ENCODE peak calls at places on chromosomes 13 and 19, in nine cellular contexts. U, D, R, I, O, E, X, K and B are unnamed samples.

GRCh38 chr13:99792079-99792921 is 179.3 kb downstream of the ZIC5 start:
- DNase-seq in U (no peak), D (no peak), R (no peak), I (no peak), O (no peak), E (no peak), X (no peak), K (no peak), B (no peak)

GRCh38 chr13:100633461-100633860 is 41.1 kb downstream of the TMTC4 start:
- DNase-seq in U (no peak), D (no peak), R (peak), I (no peak), O (no peak), E (no peak), X (no peak), K (no peak), B (no peak)

GRCh38 chr19:2767688-2768087 is 15.4 kb downstream of the SGTA start:
- DNase-seq in U (no peak), D (no peak), R (no peak), I (no peak), O (no peak), E (peak), X (no peak), K (peak), B (no peak)

GRCh38 chr19:8261881-8262280 is 46.3 kb downstream of the CD320 start:
- DNase-seq in U (no peak), D (no peak), R (no peak), I (no peak), O (no peak), E (peak), X (no peak), K (no peak), B (no peak)

GRCh38 chr19:42216653-42217521 is 590 bp downstream of the DEDD2 start:
- DNase-seq in U (no peak), D (peak), R (peak), I (no peak), O (no peak), E (peak), X (no peak), K (peak), B (peak)

GRCh38 chr19:45667620-45668341 is at the start of gene GIPR:
- DNase-seq in U (peak), D (peak), R (no peak), I (no peak), O (peak), E (peak), X (no peak), K (peak), B (no peak)

GRCh38 chr19:15449620-15450527 is at the start of gene WIZ:
- DNase-seq in U (peak), D (peak), R (peak), I (peak), O (peak), E (peak), X (no peak), K (peak), B (peak)

GRCh38 chr19:1116726-1117581 is 13.2 kb downstream of the GPX4 start:
- DNase-seq in U (no peak), D (no peak), R (no peak), I (no peak), O (no peak), E (peak), X (no peak), K (no peak), B (no peak)

GRCh38 chr19:2150794-2151338 is 500 bp downstream of the AP3D1 start:
- DNase-seq in U (no peak), D (peak), R (no peak), I (no peak), O (no peak), E (peak), X (no peak), K (no peak), B (no peak)

GRCh38 chr19:41687419-41687818 is 651 bp downstream of the CEACAM7 start:
- DNase-seq in U (no peak), D (no peak), R (no peak), I (no peak), O (no peak), E (no peak), X (no peak), K (no peak), B (no peak)

GRCh38 chr13:98216135-98216565 is 39.1 kb upstream of the RNF113B start:
- DNase-seq in U (no peak), D (no peak), R (peak), I (no peak), O (no peak), E (no peak), X (peak), K (no peak), B (no peak)

GRCh38 chr13:110546933-110547332 is 14.6 kb downstream of the RAB20 start:
- DNase-seq in U (no peak), D (peak), R (peak), I (peak), O (no peak), E (peak), X (no peak), K (peak), B (no peak)

GRCh38 chr13:110546389-110546788 is 15.1 kb downstream of the RAB20 start:
- DNase-seq in U (no peak), D (no peak), R (no peak), I (no peak), O (no peak), E (peak), X (no peak), K (peak), B (no peak)

GRCh38 chr13:110551284-110551683 is 10.2 kb downstream of the RAB20 start:
- DNase-seq in U (no peak), D (no peak), R (no peak), I (no peak), O (no peak), E (peak), X (no peak), K (no peak), B (no peak)

GRCh38 chr13:110549795-110550160 is 11.7 kb downstream of the RAB20 start:
- DNase-seq in U (no peak), D (no peak), R (no peak), I (no peak), O (no peak), E (peak), X (no peak), K (peak), B (no peak)

GRCh38 chr13:110548891-110549794 is 12.4 kb downstream of the RAB20 start:
- DNase-seq in U (no peak), D (no peak), R (no peak), I (no peak), O (no peak), E (peak), X (no peak), K (peak), B (no peak)
- TF ChIP-seq CTCF in U (no peak), D (no peak), R (no peak), I (no peak), O (no peak), E (no peak), X (no peak), K (no peak), B (no peak)

GRCh38 chr19:37077615-37077928 is 661 bp upstream of the ZNF420 start:
- DNase-seq in U (no peak), D (no peak), R (no peak), I (no peak), O (no peak), E (no peak), X (no peak), K (no peak), B (no peak)

GRCh38 chr19:37079238-37079637 is 1.0 kb downstream of the ZNF420 start:
- DNase-seq in U (no peak), D (no peak), R (no peak), I (no peak), O (no peak), E (no peak), X (no peak), K (no peak), B (no peak)

GRCh38 chr19:37074819-37075362 is 3.3 kb upstream of the ZNF420 start:
- DNase-seq in U (no peak), D (no peak), R (no peak), I (no peak), O (no peak), E (no peak), X (no peak), K (no peak), B (no peak)

GRCh38 chr19:37078717-37079032 is 442 bp downstream of the ZNF420 start:
- DNase-seq in U (no peak), D (no peak), R (no peak), I (no peak), O (no peak), E (no peak), X (no peak), K (no peak), B (no peak)

GRCh38 chr19:37077929-37078716 is at the start of gene ZNF420:
- DNase-seq in U (peak), D (peak), R (peak), I (peak), O (peak), E (peak), X (peak), K (peak), B (peak)
- TF ChIP-seq CTCF in U (no peak), D (no peak), R (no peak), I (no peak), O (no peak), E (peak), X (no peak), K (no peak), B (no peak)

DNA sequence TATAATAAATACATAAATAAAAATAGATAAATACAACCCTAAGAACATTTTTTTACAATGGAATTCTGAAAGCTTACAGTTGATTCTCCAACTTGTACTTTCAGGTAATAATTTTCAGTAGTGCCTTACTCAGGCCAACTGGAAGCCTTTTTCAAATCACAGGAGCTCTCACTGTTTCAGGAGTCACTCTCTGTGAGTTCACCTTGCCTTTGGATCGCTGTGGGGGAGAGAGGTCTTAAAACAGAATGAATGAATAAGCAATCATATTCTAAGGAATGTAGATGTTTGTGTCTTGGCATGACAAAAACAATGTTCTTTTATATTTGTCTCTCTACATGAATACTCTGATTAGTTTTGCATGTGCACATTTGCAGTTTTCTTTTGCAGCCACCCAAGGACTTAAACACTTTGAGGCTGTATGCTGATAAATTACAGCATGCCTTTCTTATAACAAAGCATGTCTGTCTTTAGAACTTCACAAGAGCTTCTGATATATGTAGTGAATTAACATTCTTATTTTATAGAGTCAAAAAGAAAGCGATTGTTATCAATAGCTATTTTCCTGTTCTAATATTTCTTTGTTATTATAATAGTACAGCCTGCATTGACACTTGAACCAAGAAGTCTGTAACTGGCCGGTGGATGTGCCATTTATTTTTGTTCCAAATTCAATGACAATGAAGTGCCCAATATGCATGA is 1111.5 kb upstream of the ATXN8OS start:
- DNase-seq in U (no peak), D (no peak), R (no peak), I (no peak), O (no peak), E (no peak), X (no peak), K (no peak), B (no peak)
- TF ChIP-seq CTCF in U (no peak), D (no peak), R (no peak), I (no peak), O (no peak), E (no peak), X (no peak), K (no peak), B (no peak)

GRCh38 chr13:80341098-80341701 is at the start of gene SPRY2:
- DNase-seq in U (peak), D (peak), R (peak), I (peak), O (peak), E (peak), X (peak), K (peak), B (peak)
- TF ChIP-seq CTCF in U (peak), D (peak), R (no peak), I (no peak), O (no peak), E (no peak), X (no peak), K (no peak), B (no peak)

GRCh38 chr19:18074192-18074591 is 12.5 kb downstream of the IL12RB1 start:
- DNase-seq in U (no peak), D (no peak), R (no peak), I (no peak), O (no peak), E (no peak), X (no peak), K (no peak), B (no peak)
- TF ChIP-seq CTCF in U (no peak), D (no peak), R (no peak), I (no peak), O (no peak), E (no peak), X (no peak), K (no peak), B (no peak)

GRCh38 chr19:44582581-44583265 is 30.6 kb upstream of the IGSF23 start:
- DNase-seq in U (no peak), D (peak), R (peak), I (no peak), O (peak), E (no peak), X (no peak), K (peak), B (peak)
- TF ChIP-seq CTCF in U (no peak), D (peak), R (peak), I (no peak), O (peak), E (peak), X (peak), K (no peak), B (peak)

GRCh38 chr13:88068975-88069374 is 397.8 kb downstream of the SLITRK5 start:
- DNase-seq in U (no peak), D (no peak), R (no peak), I (no peak), O (no peak), E (peak), X (no peak), K (no peak), B (peak)
- TF ChIP-seq CTCF in U (no peak), D (no peak), R (no peak), I (no peak), O (peak), E (no peak), X (no peak), K (no peak), B (no peak)

GRCh38 chr19:55344444-55344843 is 4.8 kb downstream of the KMT5C start:
- DNase-seq in U (no peak), D (no peak), R (no peak), I (no peak), O (no peak), E (no peak), X (no peak), K (no peak), B (no peak)
- TF ChIP-seq CTCF in U (no peak), D (no peak), R (no peak), I (no peak), O (no peak), E (no peak), X (no peak), K (no peak), B (no peak)